ENCODE peak calls at places on chromosomes 2 and 18, in five cellular contexts. One of them, this sample, is unnamed.

GRCh38 chr2:239158641-239159475 is 242.0 kb downstream of the HDAC4 start:
- DNase-seq in A549: peak
- DNase-seq in lower leg skin: no peak
- DNase-seq in ovary: no peak
- DNase-seq in H54: no peak
- DNase-seq in this sample: peak

GRCh38 chr2:19902272-19902730 is 518 bp upstream of the TTC32 start:
- DNase-seq in A549: peak
- DNase-seq in lower leg skin: no peak
- DNase-seq in ovary: no peak
- DNase-seq in H54: no peak
- DNase-seq in this sample: peak

GRCh38 chr2:27446057-27446456 is 3.9 kb downstream of the KRTCAP3 start:
- DNase-seq in A549: no peak
- DNase-seq in lower leg skin: peak
- DNase-seq in ovary: no peak
- DNase-seq in H54: no peak
- DNase-seq in this sample: no peak

GRCh38 chr2:195706161-195706900 is 49.3 kb downstream of the SLC39A10 start:
- DNase-seq in A549: no peak
- DNase-seq in lower leg skin: no peak
- DNase-seq in ovary: no peak
- DNase-seq in H54: no peak
- DNase-seq in this sample: no peak

GRCh38 chr2:145012214-145012670 is 492.3 kb upstream of the ZEB2 start:
- DNase-seq in A549: peak
- DNase-seq in lower leg skin: no peak
- DNase-seq in ovary: no peak
- DNase-seq in H54: no peak
- DNase-seq in this sample: no peak

GRCh38 chr18:26865557-26865956 is at the start of gene AQP4:
- DNase-seq in A549: no peak
- DNase-seq in lower leg skin: no peak
- DNase-seq in ovary: peak
- DNase-seq in H54: no peak
- DNase-seq in this sample: no peak

GRCh38 chr2:16522031-16522818 is 143.4 kb downstream of the CYRIA start:
- DNase-seq in A549: no peak
- DNase-seq in lower leg skin: no peak
- DNase-seq in ovary: no peak
- DNase-seq in H54: no peak
- DNase-seq in this sample: no peak

GRCh38 chr2:185896090-185896693 is 157.6 kb downstream of the FSIP2 start:
- DNase-seq in A549: no peak
- DNase-seq in lower leg skin: no peak
- DNase-seq in ovary: no peak
- DNase-seq in H54: no peak
- DNase-seq in this sample: no peak

GRCh38 chr2:169997140-169997887 is 170.1 kb downstream of the UBR3 start:
- DNase-seq in A549: no peak
- DNase-seq in lower leg skin: no peak
- DNase-seq in ovary: no peak
- DNase-seq in H54: no peak
- DNase-seq in this sample: peak

GRCh38 chr2:143225931-143226330 is 96.7 kb downstream of the ARHGAP15 start:
- DNase-seq in A549: no peak
- DNase-seq in lower leg skin: no peak
- DNase-seq in ovary: no peak
- DNase-seq in H54: no peak
- DNase-seq in this sample: no peak

GRCh38 chr18:61882296-61883004 is 10.4 kb downstream of the RNF152 start:
- DNase-seq in A549: no peak
- DNase-seq in lower leg skin: peak
- DNase-seq in ovary: no peak
- DNase-seq in H54: no peak
- DNase-seq in this sample: no peak

GRCh38 chr2:239192975-239193374 is 207.8 kb downstream of the HDAC4 start:
- DNase-seq in A549: no peak
- DNase-seq in lower leg skin: no peak
- DNase-seq in ovary: no peak
- DNase-seq in H54: no peak
- DNase-seq in this sample: no peak

GRCh38 chr18:59459352-59460059 is 100.4 kb upstream of the LMAN1 start:
- DNase-seq in A549: peak
- DNase-seq in lower leg skin: no peak
- DNase-seq in ovary: no peak
- DNase-seq in H54: peak
- DNase-seq in this sample: peak

GRCh38 chr2:161316686-161317085 is 8.5 kb downstream of the PSMD14 start:
- DNase-seq in A549: no peak
- DNase-seq in lower leg skin: no peak
- DNase-seq in ovary: no peak
- DNase-seq in H54: no peak
- DNase-seq in this sample: no peak

GRCh38 chr2:159457589-159457988 is 158.8 kb downstream of the BAZ2B start:
- DNase-seq in A549: no peak
- DNase-seq in lower leg skin: no peak
- DNase-seq in ovary: no peak
- DNase-seq in H54: no peak
- DNase-seq in this sample: no peak

GRCh38 chr18:72160504-72161445 is 383.4 kb downstream of the CBLN2 start:
- DNase-seq in A549: no peak
- DNase-seq in lower leg skin: no peak
- DNase-seq in ovary: no peak
- DNase-seq in H54: no peak
- DNase-seq in this sample: no peak

GRCh38 chr18:13492314-13492713 is 234.0 kb downstream of the FAM210A start:
- DNase-seq in A549: no peak
- DNase-seq in lower leg skin: no peak
- DNase-seq in ovary: no peak
- DNase-seq in H54: no peak
- DNase-seq in this sample: no peak

GRCh38 chr2:696999-697627 is 19.9 kb upstream of the TMEM18 start:
- DNase-seq in A549: no peak
- DNase-seq in lower leg skin: no peak
- DNase-seq in ovary: no peak
- DNase-seq in H54: no peak
- DNase-seq in this sample: no peak

GRCh38 chr2:241924069-241924908 is 54.8 kb downstream of the RTP5 start:
- DNase-seq in A549: no peak
- DNase-seq in lower leg skin: no peak
- DNase-seq in ovary: no peak
- DNase-seq in H54: no peak
- DNase-seq in this sample: no peak

GRCh38 chr2:44965684-44966083 is 24.2 kb downstream of the SIX3 start:
- DNase-seq in A549: no peak
- DNase-seq in lower leg skin: no peak
- DNase-seq in ovary: no peak
- DNase-seq in H54: no peak
- DNase-seq in this sample: no peak

GRCh38 chr2:19474128-19474527 is 115.7 kb upstream of the OSR1 start:
- DNase-seq in A549: no peak
- DNase-seq in lower leg skin: peak
- DNase-seq in ovary: no peak
- DNase-seq in H54: no peak
- DNase-seq in this sample: no peak

GRCh38 chr2:205802069-205802468 is 119.8 kb downstream of the NRP2 start:
- DNase-seq in A549: no peak
- DNase-seq in lower leg skin: no peak
- DNase-seq in ovary: no peak
- DNase-seq in H54: no peak
- DNase-seq in this sample: no peak

GRCh38 chr2:132975490-132976105 is 305.6 kb upstream of the LYPD1 start:
- DNase-seq in A549: no peak
- DNase-seq in lower leg skin: no peak
- DNase-seq in ovary: no peak
- DNase-seq in H54: no peak
- DNase-seq in this sample: no peak

GRCh38 chr2:128682266-128682665 is 363.6 kb upstream of the HS6ST1 start:
- DNase-seq in A549: no peak
- DNase-seq in lower leg skin: no peak
- DNase-seq in ovary: no peak
- DNase-seq in H54: no peak
- DNase-seq in this sample: no peak

GRCh38 chr2:37376421-37377186 is 32.2 kb downstream of the QPCT start:
- DNase-seq in A549: no peak
- DNase-seq in lower leg skin: peak
- DNase-seq in ovary: peak
- DNase-seq in H54: no peak
- DNase-seq in this sample: no peak

GRCh38 chr2:160322320-160322719 is 122.2 kb upstream of the ITGB6 start:
- DNase-seq in A549: no peak
- DNase-seq in lower leg skin: no peak
- DNase-seq in ovary: no peak
- DNase-seq in H54: no peak
- DNase-seq in this sample: no peak

GRCh38 chr2:209648714-209649113 is 122.9 kb upstream of the UNC80 start:
- DNase-seq in A549: no peak
- DNase-seq in lower leg skin: no peak
- DNase-seq in ovary: no peak
- DNase-seq in H54: peak
- DNase-seq in this sample: no peak

GRCh38 chr2:143503280-143503679 is 374.1 kb downstream of the ARHGAP15 start:
- DNase-seq in A549: no peak
- DNase-seq in lower leg skin: no peak
- DNase-seq in ovary: no peak
- DNase-seq in H54: no peak
- DNase-seq in this sample: no peak

GRCh38 chr2:47310801-47311560 is 92.0 kb upstream of the MSH2 start:
- DNase-seq in A549: peak
- DNase-seq in lower leg skin: no peak
- DNase-seq in ovary: no peak
- DNase-seq in H54: no peak
- DNase-seq in this sample: peak

GRCh38 chr2:12769492-12770105 is 52.9 kb downstream of the TRIB2 start:
- DNase-seq in A549: no peak
- DNase-seq in lower leg skin: no peak
- DNase-seq in ovary: no peak
- DNase-seq in H54: no peak
- DNase-seq in this sample: no peak

GRCh38 chr2:169965495-169965894 is 138.2 kb downstream of the UBR3 start:
- DNase-seq in A549: no peak
- DNase-seq in lower leg skin: no peak
- DNase-seq in ovary: no peak
- DNase-seq in H54: no peak
- DNase-seq in this sample: no peak

GRCh38 chr2:233258211-233258610 is 6.7 kb downstream of the ATG16L1 start:
- DNase-seq in A549: no peak
- DNase-seq in lower leg skin: no peak
- DNase-seq in ovary: no peak
- DNase-seq in H54: no peak
- DNase-seq in this sample: no peak

DNA sequence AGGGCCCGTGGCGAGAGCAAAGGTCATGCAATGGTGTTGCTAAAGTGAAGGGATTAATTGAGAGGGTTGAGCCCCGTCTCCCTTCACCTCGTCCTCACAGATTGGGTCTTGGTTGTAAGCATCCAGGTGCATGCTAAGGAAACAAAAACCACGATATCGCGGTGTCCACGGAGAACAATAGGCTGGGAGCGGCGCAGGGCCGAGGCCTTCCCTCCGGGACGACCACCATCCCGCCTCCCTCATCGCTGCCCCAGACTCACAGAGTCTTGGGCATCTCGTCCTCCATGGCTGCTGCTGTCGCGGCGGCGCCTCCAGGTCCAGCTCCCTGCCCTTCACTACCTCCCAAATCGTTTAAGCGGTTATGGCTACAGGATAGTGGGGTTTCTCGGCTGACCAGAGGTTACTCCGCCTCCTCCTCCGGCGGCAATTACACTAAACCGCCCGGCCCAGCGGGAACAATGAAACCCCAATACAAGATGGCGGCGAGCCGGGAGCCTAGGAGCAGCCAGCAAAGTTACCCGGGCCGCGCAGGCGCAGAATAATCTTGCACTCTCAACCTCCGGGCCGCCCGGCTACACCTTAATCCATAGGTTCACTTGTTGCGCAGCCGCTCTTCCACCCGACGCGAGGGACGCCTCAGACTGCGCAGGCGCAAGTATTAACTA is at the start of gene TIA1:
- DNase-seq in A549: peak
- DNase-seq in lower leg skin: peak
- DNase-seq in ovary: peak
- DNase-seq in H54: peak
- DNase-seq in this sample: peak
- TF ChIP-seq POLR2A in A549: peak
- TF ChIP-seq POLR2A in lower leg skin: no peak
- TF ChIP-seq POLR2A in ovary: peak
- TF ChIP-seq POLR2A in H54: peak
- TF ChIP-seq POLR2A in this sample: peak

GRCh38 chr2:62099523-62100175 is 96.3 kb upstream of the B3GNT2 start:
- DNase-seq in A549: no peak
- DNase-seq in lower leg skin: no peak
- DNase-seq in ovary: no peak
- DNase-seq in H54: no peak
- DNase-seq in this sample: no peak
- TF ChIP-seq POLR2A in A549: no peak
- TF ChIP-seq POLR2A in lower leg skin: no peak
- TF ChIP-seq POLR2A in ovary: no peak
- TF ChIP-seq POLR2A in H54: no peak
- TF ChIP-seq POLR2A in this sample: no peak

DNA sequence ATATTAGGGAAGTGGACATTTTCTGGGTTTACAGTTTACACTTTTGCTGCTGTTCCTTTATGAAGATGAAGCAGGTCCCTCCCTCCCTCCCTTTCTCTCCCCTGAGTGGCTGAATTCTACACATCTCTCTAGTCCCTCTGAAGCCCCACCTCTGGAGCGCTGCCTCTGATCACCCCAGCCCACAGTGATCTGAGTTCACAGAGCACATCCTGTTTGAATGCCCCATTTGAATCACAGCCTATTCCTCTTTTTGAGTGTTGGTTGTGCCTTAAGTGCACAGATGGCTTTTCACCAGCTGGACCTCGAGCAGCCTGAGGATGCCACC is 87.2 kb downstream of the ITGB1BP1 start:
- DNase-seq in A549: no peak
- DNase-seq in lower leg skin: no peak
- DNase-seq in ovary: no peak
- DNase-seq in H54: no peak
- DNase-seq in this sample: no peak
- TF ChIP-seq POLR2A in A549: no peak
- TF ChIP-seq POLR2A in lower leg skin: no peak
- TF ChIP-seq POLR2A in ovary: no peak
- TF ChIP-seq POLR2A in H54: no peak
- TF ChIP-seq POLR2A in this sample: no peak

DNA sequence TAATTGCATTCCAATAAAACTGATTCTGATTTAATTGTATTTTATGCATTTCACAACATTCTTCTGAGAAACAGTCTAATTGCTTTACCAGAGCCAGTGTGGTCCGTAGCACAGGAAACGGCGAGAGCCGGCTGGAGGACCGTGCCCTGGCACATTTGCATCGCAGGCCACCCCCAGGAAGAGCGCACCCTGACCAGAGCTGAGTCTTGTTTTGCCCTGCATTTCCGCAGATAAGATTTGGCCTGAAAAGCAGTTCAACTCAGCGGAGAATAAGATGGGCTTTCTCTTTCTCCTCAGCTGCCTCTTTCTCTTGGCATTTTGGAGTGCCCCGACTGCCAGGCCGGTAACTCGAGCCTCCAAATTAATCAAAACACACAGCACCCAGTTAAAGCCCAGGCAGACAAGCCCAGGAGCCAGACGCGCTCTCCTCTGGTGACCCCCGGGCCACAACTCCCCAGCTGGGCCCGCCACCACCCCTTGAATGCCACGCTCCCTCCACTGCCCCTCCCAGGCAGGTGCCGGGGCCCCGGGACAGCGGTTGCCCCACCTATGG is 484 bp downstream of the COL4A4 start:
- DNase-seq in A549: peak
- DNase-seq in lower leg skin: no peak
- DNase-seq in ovary: no peak
- DNase-seq in H54: peak
- DNase-seq in this sample: no peak
- TF ChIP-seq POLR2A in A549: no peak
- TF ChIP-seq POLR2A in lower leg skin: no peak
- TF ChIP-seq POLR2A in ovary: no peak
- TF ChIP-seq POLR2A in H54: no peak
- TF ChIP-seq POLR2A in this sample: no peak

This sample was measured in erythroblast.